ENCODE peak calls at places on chromosomes 4 and X, in ten cellular contexts. K is activated CD4-positive, alpha-beta memory T cell treated with anti-CD3 and anti-CD28 coated beads, Interleukin-2, amount 10 ng/mL, durations not matched to agents 7 days and 5 days; H is lung; M is foreskin fibroblast; L is spleen; A is MCF 10A; I is activated T-cell treated with anti-CD3 and anti-CD28 coated beads for 24 hours; F is iris pigment epithelial cell; G is globus pallidus; X is T-helper 9 cell. O is an unnamed sample.
A peak's percentile ranks its signal among the peaks of the same experiment; 100 is the strongest.

GRCh38 chr4:169015237-169015636 is 5.2 kb upstream of the CBR4 start:
- DNase-seq in K (no peak), H (no peak), M (no peak), L (no peak), A (no peak), I (no peak), F (no peak), G (no peak), X (no peak), O (no peak)

GRCh38 chr4:113260671-113261070 is 211.2 kb downstream of the ANK2 start:
- DNase-seq in K (no peak), H (no peak), M (peak; percentile 63), L (no peak), A (no peak), I (no peak), F (no peak), G (no peak), X (no peak), O (no peak)

GRCh38 chr4:88841635-88842034 is 144.0 kb upstream of the NAP1L5 start:
- DNase-seq in K (no peak), H (no peak), M (peak; percentile 83), L (no peak), A (no peak), I (no peak), F (peak; percentile 56), G (no peak), X (no peak), O (no peak)

GRCh38 chr4:40747436-40747835 is 2.3 kb upstream of the NSUN7 start:
- DNase-seq in K (no peak), H (no peak), M (no peak), L (no peak), A (no peak), I (no peak), F (no peak), G (no peak), X (no peak), O (no peak)

GRCh38 chrX:44596277-44596676 is 53.6 kb upstream of the FUNDC1 start:
- DNase-seq in K (no peak), H (no peak), M (no peak), L (no peak), A (no peak), I (no peak), F (no peak), G (no peak), X (no peak), O (no peak)

GRCh38 chr4:27684501-27685077 is 823.9 kb downstream of the STIM2 start:
- DNase-seq in K (peak; percentile 21), H (no peak), M (peak; percentile 13), L (no peak), A (peak; percentile 74), I (no peak), F (peak; percentile 65), G (peak; percentile 65), X (no peak), O (no peak)

GRCh38 chr4:16140520-16141249 is 56.9 kb upstream of the PROM1 start:
- DNase-seq in K (no peak), H (peak; percentile 70), M (peak; percentile 73), L (no peak), A (peak; percentile 97), I (no peak), F (peak; percentile 94), G (no peak), X (no peak), O (no peak)

GRCh38 chrX:4710618-4711433 is 997.4 kb upstream of the PRKX start:
- DNase-seq in K (no peak), H (no peak), M (no peak), L (no peak), A (peak; percentile 29), I (no peak), F (peak; percentile 0), G (peak; percentile 5), X (no peak), O (no peak)

GRCh38 chr4:15457401-15458201 is 12.1 kb upstream of the CC2D2A start:
- DNase-seq in K (no peak), H (no peak), M (peak; percentile 77), L (no peak), A (peak; percentile 44), I (no peak), F (peak; percentile 70), G (peak; percentile 70), X (no peak), O (no peak)

GRCh38 chrX:18389968-18390367 is 35.4 kb upstream of the CDKL5 start:
- DNase-seq in K (no peak), H (no peak), M (no peak), L (no peak), A (no peak), I (no peak), F (no peak), G (no peak), X (no peak), O (no peak)

GRCh38 chr4:146096374-146096773 is 79.1 kb upstream of the LSM6 start:
- DNase-seq in K (no peak), H (no peak), M (no peak), L (no peak), A (no peak), I (no peak), F (no peak), G (no peak), X (no peak), O (no peak)

GRCh38 chr4:77913353-77913752 is 50.7 kb downstream of the MRPL1 start:
- DNase-seq in K (no peak), H (no peak), M (no peak), L (no peak), A (peak; percentile 7), I (no peak), F (no peak), G (no peak), X (no peak), O (no peak)